ENCODE peak calls at places on chromosome 6, in nine cellular contexts. U, F, Y, G, O, Z, W, I and J are unnamed samples.

GRCh38 chr6:45650527-45651135 is 272.9 kb upstream of the SUPT3H start:
- DNase-seq in F (no peak), U (peak), W (no peak), Y (no peak), Z (no peak), G (no peak), I (no peak), O (peak), J (peak)

GRCh38 chr6:113664909-113665308 is 192.2 kb upstream of the MARCKS start:
- DNase-seq in O (no peak), W (no peak), I (no peak), U (no peak), G (no peak), Y (no peak), Z (no peak), F (no peak), J (no peak)

GRCh38 chr6:97240222-97240621 is 42.8 kb downstream of the MMS22L start:
- DNase-seq in G (no peak), W (no peak), Z (no peak), O (peak), F (no peak), I (no peak), Y (no peak), U (peak), J (peak)

GRCh38 chr6:21321076-21321475 is 272.5 kb upstream of the SOX4 start:
- DNase-seq in W (no peak), O (no peak), F (no peak), Y (no peak), I (no peak), U (no peak), Z (no peak), G (no peak), J (no peak)

GRCh38 chr6:168157272-168158007 is 78.4 kb upstream of the FRMD1 start:
- DNase-seq in G (no peak), W (no peak), U (peak), Z (peak), Y (no peak), F (no peak), I (peak), O (peak), J (peak)

GRCh38 chr6:148973809-148974208 is 227.0 kb downstream of the UST start:
- DNase-seq in G (no peak), F (no peak), W (no peak), O (peak), I (peak), U (peak), Y (no peak), Z (peak), J (no peak)

GRCh38 chr6:37741757-37742400 is 44.2 kb upstream of the MDGA1 start:
- DNase-seq in U (no peak), Z (peak), Y (no peak), W (peak), F (no peak), I (peak), O (no peak), G (no peak), J (no peak)

GRCh38 chr6:6538301-6538700 is 50.2 kb upstream of the LY86 start:
- DNase-seq in W (no peak), O (no peak), Y (no peak), U (no peak), G (no peak), Z (no peak), F (no peak), I (peak), J (no peak)

GRCh38 chr6:40907198-40907701 is 131.8 kb downstream of the UNC5CL start:
- DNase-seq in O (no peak), U (peak), G (no peak), I (no peak), Z (no peak), W (peak), F (peak), Y (no peak), J (peak)

GRCh38 chr6:30441171-30441570 is 48.1 kb upstream of the HLA-E start:
- DNase-seq in Z (no peak), W (no peak), O (no peak), F (no peak), I (no peak), U (no peak), Y (no peak), G (no peak), J (peak)

GRCh38 chr6:79065232-79065631 is 12.8 kb downstream of the PHIP start:
- DNase-seq in G (no peak), W (no peak), Z (no peak), U (no peak), O (no peak), F (no peak), I (no peak), Y (no peak), J (no peak)

GRCh38 chr6:89145962-89146747 is at the start of gene PM20D2:
- DNase-seq in Z (peak), Y (peak), F (peak), I (peak), U (peak), G (peak), O (no peak), W (peak), J (peak)

GRCh38 chr6:107820571-107821261 is 3.4 kb downstream of the SCML4 start:
- DNase-seq in U (no peak), I (peak), Z (peak), W (peak), O (no peak), F (no peak), Y (no peak), G (no peak), J (no peak)

GRCh38 chr6:113719545-113719944 is 137.6 kb upstream of the MARCKS start:
- DNase-seq in Y (no peak), G (no peak), W (no peak), O (peak), U (peak), F (no peak), Z (no peak), I (no peak), J (no peak)

GRCh38 chr6:21414065-21414464 is 179.5 kb upstream of the SOX4 start:
- DNase-seq in F (no peak), Y (no peak), O (no peak), U (no peak), W (no peak), I (no peak), Z (no peak), G (no peak), J (no peak)

GRCh38 chr6:89385156-89385667 is 26.9 kb downstream of the RRAGD start:
- DNase-seq in U (no peak), I (peak), Y (no peak), Z (no peak), O (no peak), G (no peak), F (no peak), W (no peak), J (peak)

GRCh38 chr6:4394786-4395185 is 259.4 kb upstream of the ECI2 start:
- DNase-seq in F (no peak), O (no peak), Z (no peak), I (peak), Y (no peak), W (no peak), G (no peak), U (no peak), J (no peak)

GRCh38 chr6:6975395-6976111 is 132.2 kb upstream of the RREB1 start:
- DNase-seq in G (no peak), F (peak), U (no peak), Z (no peak), I (no peak), O (no peak), Y (no peak), W (no peak), J (no peak)

GRCh38 chr6:7215140-7215539 is 97.9 kb downstream of the SSR1 start:
- DNase-seq in U (peak), G (no peak), F (no peak), Z (no peak), O (peak), I (no peak), Y (no peak), W (no peak), J (no peak)

GRCh38 chr6:67694127-67694526 is 941.0 kb upstream of the ADGRB3 start:
- DNase-seq in U (no peak), O (no peak), I (peak), Z (no peak), W (no peak), F (no peak), Y (no peak), G (no peak), J (no peak)

GRCh38 chr6:154302111-154302752 is 54.4 kb downstream of the IPCEF1 start:
- DNase-seq in U (peak), F (no peak), Y (no peak), Z (no peak), W (no peak), O (peak), I (peak), G (no peak), J (no peak)

GRCh38 chr6:39729945-39730344 is 4.7 kb upstream of the KIF6 start:
- DNase-seq in F (no peak), Z (no peak), I (no peak), G (no peak), U (no peak), W (no peak), Y (no peak), O (no peak), J (no peak)

GRCh38 chr6:147677647-147678046 is 169.2 kb downstream of the SAMD5 start:
- DNase-seq in Z (no peak), G (peak), W (no peak), Y (no peak), O (no peak), F (no peak), I (peak), U (no peak), J (no peak)

GRCh38 chr6:3456794-3457709 is at the start of gene SLC22A23:
- DNase-seq in O (no peak), I (peak), Y (peak), F (peak), W (peak), U (no peak), G (peak), Z (peak), J (peak)

GRCh38 chr6:106177786-106178185 is 91.7 kb downstream of the PRDM1 start:
- DNase-seq in G (no peak), U (no peak), I (no peak), Y (no peak), O (no peak), F (no peak), W (no peak), Z (no peak), J (no peak)

GRCh38 chr6:170471458-170471857 is 81.6 kb downstream of the PSMB1 start:
- DNase-seq in G (no peak), U (no peak), F (no peak), W (no peak), Z (peak), I (no peak), Y (no peak), O (no peak), J (no peak)

GRCh38 chr6:49530141-49530775 is 20.2 kb upstream of the C6orf141 start:
- DNase-seq in Y (no peak), G (no peak), F (no peak), I (peak), O (no peak), Z (no peak), W (no peak), U (no peak), J (no peak)

GRCh38 chr6:20976391-20976790 is 442.1 kb downstream of the CDKAL1 start:
- DNase-seq in G (no peak), I (no peak), W (no peak), Y (no peak), O (no peak), Z (no peak), F (no peak), U (no peak), J (no peak)

GRCh38 chr6:83417880-83418663 is 12.8 kb downstream of the ME1 start:
- DNase-seq in O (peak), G (no peak), Z (peak), Y (no peak), U (peak), I (peak), W (no peak), F (no peak), J (peak)

GRCh38 chr6:17673543-17674254 is 33.0 kb downstream of the NUP153 start:
- DNase-seq in O (no peak), I (no peak), Y (no peak), F (no peak), Z (no peak), G (no peak), W (no peak), U (no peak), J (no peak)

DNA sequence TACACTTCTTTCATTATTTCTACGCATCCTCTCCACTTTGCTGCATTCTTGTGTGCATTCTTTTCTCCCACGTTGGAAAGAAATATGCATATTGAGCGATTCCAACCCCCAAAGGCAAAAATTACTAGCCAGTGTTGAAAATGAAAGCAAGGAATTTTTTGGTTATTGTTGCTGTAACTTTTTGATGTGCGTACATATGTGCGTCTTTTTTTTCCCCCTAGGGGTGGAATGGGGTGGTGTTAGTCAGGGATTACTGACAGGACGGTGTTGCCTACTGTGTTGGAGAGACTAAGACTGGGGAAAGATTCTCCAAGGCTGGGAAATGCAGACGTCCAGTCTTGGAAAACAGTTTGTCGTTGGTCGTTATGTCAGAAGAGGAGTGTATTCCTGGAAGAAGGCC is 44.2 kb upstream of the ESR1 start:
- DNase-seq in Z (no peak), F (no peak), O (peak), W (no peak), G (no peak), U (peak), I (peak), Y (no peak), J (peak)
- TF ChIP-seq CTCF in Z (peak), F (peak), O (peak), W (peak), G (no peak), U (peak), I (peak), Y (no peak), J (no peak)

DNA sequence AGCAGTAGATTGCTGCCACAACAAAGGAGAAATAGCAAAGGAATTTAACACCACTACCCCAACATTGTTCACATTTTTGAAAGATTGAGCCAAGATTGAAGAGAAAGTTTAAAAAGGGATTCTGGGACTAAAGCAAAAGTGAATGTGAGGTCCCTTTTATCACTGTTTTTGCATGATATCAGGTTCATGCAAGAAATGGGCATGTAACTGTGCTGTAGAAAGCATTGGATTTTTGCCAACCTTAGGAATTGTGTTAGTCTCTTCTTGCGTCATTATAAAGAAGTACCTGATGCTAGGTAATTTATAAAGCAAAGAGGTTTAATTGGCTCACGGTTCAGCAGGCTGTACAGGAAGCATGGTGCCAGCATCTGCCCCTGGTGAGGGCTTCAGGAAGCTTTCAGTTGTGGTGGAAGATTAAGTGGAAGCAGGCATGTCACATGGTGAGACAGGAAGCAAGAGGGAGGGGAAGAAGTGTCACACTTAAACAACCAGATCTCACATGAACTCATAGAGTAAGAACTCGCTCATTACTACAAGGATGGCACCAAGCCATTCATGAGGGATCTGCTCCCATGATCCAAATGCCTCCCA is 4.6 kb upstream of the GJB7 start:
- DNase-seq in I (peak), F (no peak), O (peak), Y (no peak), G (no peak), W (no peak), Z (no peak), U (peak), J (no peak)
- H3K27ac ChIP-seq in I (no peak), F (no peak), O (peak), Y (peak), G (no peak), W (no peak), Z (no peak), U (no peak), J (no peak)

GRCh38 chr6:32971581-32972352 is 3.4 kb downstream of the BRD2 start:
- DNase-seq in W (peak), G (peak), Z (peak), U (peak), F (peak), Y (peak), I (peak), O (peak), J (peak)
- TF ChIP-seq CTCF in W (no peak), G (no peak), Z (no peak), U (no peak), F (peak), Y (no peak), I (no peak), O (peak), J (no peak)

DNA sequence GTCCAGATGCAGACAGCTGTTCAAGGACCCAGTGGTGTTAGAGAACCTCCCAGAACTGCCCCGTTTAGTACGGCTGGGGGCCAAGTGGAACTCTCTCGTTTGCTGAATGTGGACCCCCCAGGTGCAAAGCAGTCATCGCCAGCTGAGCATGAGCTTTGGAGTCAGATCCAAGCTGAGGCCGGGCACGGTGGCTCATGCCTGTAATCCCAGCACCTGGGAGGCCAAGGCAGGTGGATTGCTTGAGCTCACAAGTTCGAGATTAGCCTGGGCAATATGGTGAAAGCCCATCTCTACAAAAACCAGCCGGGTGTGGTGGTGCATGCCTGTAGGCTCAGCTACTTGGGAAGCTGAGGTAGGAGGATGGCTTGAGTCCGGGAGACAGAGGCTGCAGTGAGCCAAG is 29.7 kb downstream of the FOXC1 start:
- DNase-seq in Y (no peak), W (no peak), F (no peak), O (no peak), G (no peak), Z (no peak), I (no peak), U (no peak), J (no peak)
- H3K27ac ChIP-seq in Y (no peak), W (no peak), F (no peak), O (no peak), G (no peak), Z (no peak), I (no peak), U (no peak), J (no peak)

GRCh38 chr6:126312013-126312665 is 27.8 kb upstream of the CENPW start:
- DNase-seq in U (no peak), Y (no peak), I (peak), O (no peak), G (no peak), Z (peak), W (no peak), F (no peak), J (peak)
- TF ChIP-seq CTCF in U (no peak), Y (no peak), I (peak), O (peak), G (no peak), Z (peak), W (no peak), F (no peak), J (no peak)

DNA sequence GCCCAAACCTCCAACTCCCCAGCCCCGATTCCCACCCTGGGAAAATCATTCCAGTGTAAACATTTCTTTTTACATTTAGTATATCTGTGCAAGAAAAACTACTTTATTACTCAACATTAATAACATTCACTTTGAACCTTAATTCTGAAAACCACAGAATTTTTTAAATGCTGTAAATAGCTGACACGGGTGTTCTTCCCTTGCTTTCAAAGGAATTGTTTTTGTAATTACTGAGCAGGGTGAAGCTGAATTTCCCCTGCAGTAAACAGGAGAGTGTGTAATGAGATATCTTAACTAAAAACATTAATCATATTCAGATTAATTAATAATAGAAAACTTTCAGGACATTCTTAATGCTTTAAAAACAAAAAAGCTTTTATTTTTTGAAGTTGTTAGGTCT is 99.3 kb upstream of the CITED2 start:
- DNase-seq in Y (no peak), I (no peak), F (no peak), Z (no peak), U (no peak), O (no peak), G (no peak), W (no peak), J (no peak)
- H3K27ac ChIP-seq in Y (peak), I (peak), F (peak), Z (peak), U (peak), O (no peak), G (peak), W (peak), J (no peak)